ENCODE peak calls at places on chromosomes 12 and 14, in five cellular contexts. One of them, this sample, is unnamed.

GRCh38 chr12:95796225-95796981 is 5.8 kb upstream of the NTN4 start:
- DNase-seq in GM23248: no peak
- DNase-seq in MM.1S: peak; percentile 19
- DNase-seq in hepatocyte: no peak
- DNase-seq in neural progenitor cell: no peak
- DNase-seq in this sample: no peak

GRCh38 chr12:93502802-93503623 is 35.7 kb downstream of the MRPL42 start:
- DNase-seq in GM23248: peak; percentile 64
- DNase-seq in MM.1S: peak; percentile 47
- DNase-seq in hepatocyte: peak; percentile 62
- DNase-seq in neural progenitor cell: peak; percentile 56
- DNase-seq in this sample: peak; percentile 26

GRCh38 chr12:119061208-119061796 is 80.0 kb downstream of the SRRM4 start:
- DNase-seq in GM23248: peak; percentile 47
- DNase-seq in MM.1S: peak; percentile 13
- DNase-seq in hepatocyte: peak; percentile 83
- DNase-seq in neural progenitor cell: peak; percentile 89
- DNase-seq in this sample: no peak

GRCh38 chr12:121830588-121831265 is 26.9 kb downstream of the SETD1B start:
- DNase-seq in GM23248: no peak
- DNase-seq in MM.1S: no peak
- DNase-seq in hepatocyte: no peak
- DNase-seq in neural progenitor cell: no peak
- DNase-seq in this sample: no peak

GRCh38 chr12:105713901-105714300 is 383.4 kb downstream of the C12orf75 start:
- DNase-seq in GM23248: no peak
- DNase-seq in MM.1S: no peak
- DNase-seq in hepatocyte: no peak
- DNase-seq in neural progenitor cell: no peak
- DNase-seq in this sample: no peak

GRCh38 chr14:100540141-100540925 is 46.9 kb downstream of the BEGAIN start:
- DNase-seq in GM23248: no peak
- DNase-seq in MM.1S: no peak
- DNase-seq in hepatocyte: no peak
- DNase-seq in neural progenitor cell: peak; percentile 51
- DNase-seq in this sample: peak; percentile 85

GRCh38 chr14:83463500-83464098 is 1929.9 kb upstream of the SEL1L start:
- DNase-seq in GM23248: peak; percentile 67
- DNase-seq in MM.1S: peak; percentile 14
- DNase-seq in hepatocyte: peak; percentile 78
- DNase-seq in neural progenitor cell: peak; percentile 84
- DNase-seq in this sample: peak; percentile 7

GRCh38 chr14:50091240-50091914 is 25.0 kb downstream of the VCPKMT start:
- DNase-seq in GM23248: no peak
- DNase-seq in MM.1S: no peak
- DNase-seq in hepatocyte: no peak
- DNase-seq in neural progenitor cell: no peak
- DNase-seq in this sample: no peak

GRCh38 chr12:124720687-124721500 is 142.8 kb downstream of the SCARB1 start:
- DNase-seq in GM23248: peak; percentile 77
- DNase-seq in MM.1S: no peak
- DNase-seq in hepatocyte: peak; percentile 67
- DNase-seq in neural progenitor cell: no peak
- DNase-seq in this sample: peak; percentile 83

GRCh38 chr12:47071241-47071852 is 8.1 kb upstream of the PCED1B start:
- DNase-seq in GM23248: peak; percentile 31
- DNase-seq in MM.1S: peak; percentile 29
- DNase-seq in hepatocyte: peak; percentile 28
- DNase-seq in neural progenitor cell: peak; percentile 76
- DNase-seq in this sample: no peak

GRCh38 chr14:98231210-98231609 is 1040.8 kb downstream of the BCL11B start:
- DNase-seq in GM23248: no peak
- DNase-seq in MM.1S: no peak
- DNase-seq in hepatocyte: no peak
- DNase-seq in neural progenitor cell: no peak
- DNase-seq in this sample: no peak

GRCh38 chr12:5377997-5378596 is 53.8 kb upstream of the NTF3 start:
- DNase-seq in GM23248: no peak
- DNase-seq in MM.1S: no peak
- DNase-seq in hepatocyte: peak; percentile 49
- DNase-seq in neural progenitor cell: no peak
- DNase-seq in this sample: no peak

GRCh38 chr14:96167224-96168148 is 37.2 kb upstream of the BDKRB2 start:
- DNase-seq in GM23248: peak; percentile 92
- DNase-seq in MM.1S: no peak
- DNase-seq in hepatocyte: peak; percentile 75
- DNase-seq in neural progenitor cell: no peak
- DNase-seq in this sample: no peak

GRCh38 chr12:2643736-2644135 is 151.0 kb upstream of the FKBP4 start:
- DNase-seq in GM23248: no peak
- DNase-seq in MM.1S: no peak
- DNase-seq in hepatocyte: no peak
- DNase-seq in neural progenitor cell: no peak
- DNase-seq in this sample: no peak

GRCh38 chr12:41140117-41140516 is 48.0 kb upstream of the PDZRN4 start:
- DNase-seq in GM23248: no peak
- DNase-seq in MM.1S: peak; percentile 9
- DNase-seq in hepatocyte: no peak
- DNase-seq in neural progenitor cell: no peak
- DNase-seq in this sample: no peak

GRCh38 chr12:107580750-107581529 is 104.7 kb upstream of the PWP1 start:
- DNase-seq in GM23248: peak; percentile 38
- DNase-seq in MM.1S: no peak
- DNase-seq in hepatocyte: peak; percentile 47
- DNase-seq in neural progenitor cell: peak; percentile 57
- DNase-seq in this sample: peak; percentile 67

DNA sequence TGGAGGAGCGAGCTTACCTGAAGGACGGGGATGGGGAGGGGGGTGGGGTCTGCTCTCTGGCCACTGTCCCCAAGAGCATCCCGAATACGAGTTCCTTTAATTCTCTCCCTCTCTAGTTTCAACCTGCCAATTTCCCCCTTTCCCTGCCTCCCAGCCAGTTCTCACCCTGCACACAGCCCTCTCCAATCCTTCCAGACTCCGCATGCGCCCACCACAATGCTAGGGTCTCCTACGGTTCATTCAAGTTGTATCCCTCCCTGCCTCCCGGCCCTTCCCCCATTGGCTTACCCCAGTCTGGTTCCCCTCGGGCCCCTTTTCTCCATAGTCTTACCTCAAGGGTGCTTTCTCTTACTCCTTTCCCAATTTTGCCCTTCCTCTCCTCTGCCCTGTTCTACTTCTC is 706 bp upstream of the IGFBP6 start:
- DNase-seq in GM23248: no peak
- DNase-seq in MM.1S: no peak
- DNase-seq in hepatocyte: no peak
- DNase-seq in neural progenitor cell: peak; percentile 42
- DNase-seq in this sample: no peak
- TF ChIP-seq EZH2phosphoT487 in GM23248: no peak
- TF ChIP-seq EZH2phosphoT487 in MM.1S: no peak
- TF ChIP-seq EZH2phosphoT487 in hepatocyte: no peak
- TF ChIP-seq EZH2phosphoT487 in neural progenitor cell: no peak
- TF ChIP-seq EZH2phosphoT487 in this sample: no peak

GRCh38 chr12:87290505-87290904 is 738.7 kb downstream of the C12orf50 start:
- DNase-seq in GM23248: no peak
- DNase-seq in MM.1S: no peak
- DNase-seq in hepatocyte: no peak
- DNase-seq in neural progenitor cell: no peak
- DNase-seq in this sample: no peak
- TF ChIP-seq EZH2phosphoT487 in GM23248: no peak
- TF ChIP-seq EZH2phosphoT487 in MM.1S: no peak
- TF ChIP-seq EZH2phosphoT487 in hepatocyte: no peak
- TF ChIP-seq EZH2phosphoT487 in neural progenitor cell: no peak
- TF ChIP-seq EZH2phosphoT487 in this sample: no peak

DNA sequence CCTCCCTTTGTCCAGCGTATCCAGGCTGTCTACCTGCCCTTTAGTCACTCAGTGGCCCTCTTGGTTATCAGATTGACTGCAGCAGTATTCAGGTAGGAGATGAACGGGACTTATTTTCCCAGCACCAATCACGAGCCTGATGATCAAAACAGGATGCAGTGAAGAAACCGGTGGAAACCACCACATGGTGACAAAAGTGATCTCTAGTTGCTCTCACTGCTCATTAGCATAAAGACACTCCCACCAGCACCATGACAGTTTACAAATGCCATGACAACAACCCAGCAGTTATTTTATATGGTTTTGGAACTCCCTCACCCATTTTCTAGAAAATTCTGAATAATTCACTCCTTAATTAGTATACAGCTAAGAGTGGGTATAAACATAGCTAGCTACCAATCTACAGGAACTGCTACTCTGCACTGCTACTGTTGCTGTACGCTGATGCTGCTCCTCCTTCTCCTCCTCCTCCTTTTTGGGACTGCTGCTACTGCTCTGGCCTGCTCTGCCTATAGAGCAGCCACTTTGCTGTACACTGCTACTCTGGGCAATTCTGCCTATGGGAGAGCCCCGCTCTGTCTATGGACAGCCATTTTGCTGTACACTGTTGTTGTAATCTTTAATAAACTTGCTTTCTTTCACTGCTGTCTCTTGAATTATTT is 142.5 kb upstream of the SSTR1 start:
- DNase-seq in GM23248: no peak
- DNase-seq in MM.1S: no peak
- DNase-seq in hepatocyte: no peak
- DNase-seq in neural progenitor cell: no peak
- DNase-seq in this sample: no peak
- TF ChIP-seq EZH2phosphoT487 in GM23248: no peak
- TF ChIP-seq EZH2phosphoT487 in MM.1S: no peak
- TF ChIP-seq EZH2phosphoT487 in hepatocyte: no peak
- TF ChIP-seq EZH2phosphoT487 in neural progenitor cell: no peak
- TF ChIP-seq EZH2phosphoT487 in this sample: no peak

GRCh38 chr14:75605916-75606315 is 27.5 kb downstream of the FLVCR2 start:
- DNase-seq in GM23248: no peak
- DNase-seq in MM.1S: no peak
- DNase-seq in hepatocyte: no peak
- DNase-seq in neural progenitor cell: no peak
- DNase-seq in this sample: no peak
- TF ChIP-seq EZH2phosphoT487 in GM23248: no peak
- TF ChIP-seq EZH2phosphoT487 in MM.1S: no peak
- TF ChIP-seq EZH2phosphoT487 in hepatocyte: no peak
- TF ChIP-seq EZH2phosphoT487 in neural progenitor cell: no peak
- TF ChIP-seq EZH2phosphoT487 in this sample: no peak

GRCh38 chr12:116551952-116552749 is 7.0 kb upstream of the MAP1LC3B2 start:
- DNase-seq in GM23248: peak; percentile 83
- DNase-seq in MM.1S: no peak
- DNase-seq in hepatocyte: no peak
- DNase-seq in neural progenitor cell: peak; percentile 6
- DNase-seq in this sample: no peak
- TF ChIP-seq EZH2phosphoT487 in GM23248: no peak
- TF ChIP-seq EZH2phosphoT487 in MM.1S: no peak
- TF ChIP-seq EZH2phosphoT487 in hepatocyte: no peak
- TF ChIP-seq EZH2phosphoT487 in neural progenitor cell: no peak
- TF ChIP-seq EZH2phosphoT487 in this sample: no peak

DNA sequence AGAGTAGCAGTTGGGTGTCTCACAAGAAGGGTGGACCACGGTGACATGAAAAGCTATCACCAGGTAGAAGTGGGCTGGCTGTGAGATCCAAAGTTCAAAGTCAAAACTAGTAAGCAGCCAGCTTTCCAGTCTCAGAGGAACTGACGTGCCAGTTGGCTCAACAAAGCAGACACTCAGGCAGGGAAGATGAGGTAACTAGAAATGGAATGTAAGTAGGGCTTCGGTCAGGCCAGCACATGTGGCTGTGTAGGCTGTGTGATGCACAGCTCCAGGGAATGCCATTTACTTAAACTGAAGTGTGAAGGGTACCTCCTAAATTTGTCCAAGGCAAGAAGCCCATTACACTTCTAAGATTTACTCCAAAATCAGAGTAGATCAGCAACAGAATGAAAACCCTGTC is 43.6 kb downstream of the PTPRR start:
- DNase-seq in GM23248: peak; percentile 90
- DNase-seq in MM.1S: no peak
- DNase-seq in hepatocyte: peak; percentile 19
- DNase-seq in neural progenitor cell: no peak
- DNase-seq in this sample: no peak
- TF ChIP-seq EZH2phosphoT487 in GM23248: no peak
- TF ChIP-seq EZH2phosphoT487 in MM.1S: no peak
- TF ChIP-seq EZH2phosphoT487 in hepatocyte: no peak
- TF ChIP-seq EZH2phosphoT487 in neural progenitor cell: no peak
- TF ChIP-seq EZH2phosphoT487 in this sample: no peak

DNA sequence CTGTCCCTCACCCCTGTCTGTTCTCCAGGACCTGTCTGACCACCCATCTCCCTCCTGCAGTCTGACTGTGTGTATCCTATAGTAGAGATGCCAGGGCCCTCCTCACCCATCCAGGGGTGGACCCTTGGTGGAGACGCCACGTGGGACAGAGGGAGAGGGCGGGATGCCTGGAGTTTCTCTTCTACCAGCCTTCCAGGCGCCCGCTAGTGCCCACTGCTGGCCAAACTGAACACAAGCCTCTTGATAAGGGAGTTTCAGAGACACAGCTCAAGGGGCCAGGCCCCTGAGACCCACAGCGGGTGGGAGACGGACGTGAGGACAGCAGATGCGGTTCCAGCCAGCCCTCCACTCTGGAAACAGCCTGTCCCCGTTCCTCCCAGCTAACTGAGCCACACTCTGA is 147.3 kb downstream of the RBM19 start:
- DNase-seq in GM23248: peak; percentile 14
- DNase-seq in MM.1S: no peak
- DNase-seq in hepatocyte: peak; percentile 24
- DNase-seq in neural progenitor cell: peak; percentile 78
- DNase-seq in this sample: no peak
- TF ChIP-seq EZH2phosphoT487 in GM23248: no peak
- TF ChIP-seq EZH2phosphoT487 in MM.1S: no peak
- TF ChIP-seq EZH2phosphoT487 in hepatocyte: no peak
- TF ChIP-seq EZH2phosphoT487 in neural progenitor cell: no peak
- TF ChIP-seq EZH2phosphoT487 in this sample: no peak

DNA sequence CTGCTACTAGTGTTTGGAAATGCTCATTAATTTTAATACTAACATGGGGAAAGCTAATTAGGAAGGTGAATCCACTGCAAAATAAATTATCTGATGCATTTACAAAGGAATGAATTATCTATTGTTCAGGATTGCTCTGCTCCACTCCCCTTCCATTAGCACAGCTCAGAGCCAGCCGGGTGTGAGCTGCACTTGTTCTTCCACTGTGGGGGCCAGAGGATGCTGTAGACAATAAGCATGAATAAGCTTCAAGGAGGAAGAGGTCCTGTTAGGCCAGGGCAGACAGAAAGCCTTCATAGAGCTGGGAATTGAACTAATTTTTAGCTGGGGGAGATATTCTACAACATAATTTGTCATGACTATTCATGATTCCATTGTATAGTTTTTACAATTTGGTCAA is 137.6 kb upstream of the MAX start:
- DNase-seq in GM23248: no peak
- DNase-seq in MM.1S: no peak
- DNase-seq in hepatocyte: no peak
- DNase-seq in neural progenitor cell: no peak
- DNase-seq in this sample: no peak
- TF ChIP-seq EZH2phosphoT487 in GM23248: no peak
- TF ChIP-seq EZH2phosphoT487 in MM.1S: no peak
- TF ChIP-seq EZH2phosphoT487 in hepatocyte: no peak
- TF ChIP-seq EZH2phosphoT487 in neural progenitor cell: no peak
- TF ChIP-seq EZH2phosphoT487 in this sample: no peak

GRCh38 chr12:56836800-56837663 is 73.9 kb downstream of the HSD17B6 start:
- DNase-seq in GM23248: peak; percentile 92
- DNase-seq in MM.1S: no peak
- DNase-seq in hepatocyte: no peak
- DNase-seq in neural progenitor cell: no peak
- DNase-seq in this sample: no peak
- TF ChIP-seq EZH2phosphoT487 in GM23248: no peak
- TF ChIP-seq EZH2phosphoT487 in MM.1S: no peak
- TF ChIP-seq EZH2phosphoT487 in hepatocyte: no peak
- TF ChIP-seq EZH2phosphoT487 in neural progenitor cell: no peak
- TF ChIP-seq EZH2phosphoT487 in this sample: no peak

This sample was measured in SK-N-SH.